ENCODE peak calls at places on chromosomes 11 and 22, in seven cellular contexts. One of them, this sample, is unnamed.

GRCh38 chr11:67308031-67308866 is 4.9 kb downstream of the SSH3 start:
- DNase-seq in gastrocnemius medialis: no peak
- DNase-seq in OCI-LY7: no peak
- DNase-seq in IMR-90: no peak
- DNase-seq in LNCaP clone FGC: no peak
- DNase-seq in natural killer cell: no peak
- DNase-seq in left ventricle myocardium inferior: no peak
- DNase-seq in this sample: no peak

GRCh38 chr11:12397953-12398352 is 20.6 kb downstream of the PARVA start:
- DNase-seq in natural killer cell: no peak
- DNase-seq in gastrocnemius medialis: no peak
- DNase-seq in OCI-LY7: no peak
- DNase-seq in IMR-90: peak
- DNase-seq in left ventricle myocardium inferior: peak
- DNase-seq in LNCaP clone FGC: no peak
- DNase-seq in this sample: no peak

GRCh38 chr11:130211144-130211543 is 51.6 kb downstream of the ST14 start:
- DNase-seq in left ventricle myocardium inferior: no peak
- DNase-seq in gastrocnemius medialis: no peak
- DNase-seq in IMR-90: no peak
- DNase-seq in OCI-LY7: no peak
- DNase-seq in LNCaP clone FGC: no peak
- DNase-seq in natural killer cell: no peak
- DNase-seq in this sample: peak

GRCh38 chr11:94897330-94897768 is 76.0 kb downstream of the CWC15 start:
- DNase-seq in natural killer cell: no peak
- DNase-seq in left ventricle myocardium inferior: peak
- DNase-seq in LNCaP clone FGC: peak
- DNase-seq in IMR-90: peak
- DNase-seq in gastrocnemius medialis: no peak
- DNase-seq in OCI-LY7: peak
- DNase-seq in this sample: no peak

GRCh38 chr11:72814831-72815618 is 814 bp downstream of the ATG16L2 start:
- DNase-seq in left ventricle myocardium inferior: no peak
- DNase-seq in LNCaP clone FGC: peak
- DNase-seq in IMR-90: peak
- DNase-seq in gastrocnemius medialis: no peak
- DNase-seq in OCI-LY7: peak
- DNase-seq in natural killer cell: no peak
- DNase-seq in this sample: peak

GRCh38 chr22:31139866-31140716 is at the start of gene PLA2G3:
- DNase-seq in left ventricle myocardium inferior: no peak
- DNase-seq in OCI-LY7: no peak
- DNase-seq in natural killer cell: no peak
- DNase-seq in gastrocnemius medialis: no peak
- DNase-seq in LNCaP clone FGC: no peak
- DNase-seq in IMR-90: peak
- DNase-seq in this sample: no peak

GRCh38 chr11:69280994-69281393 is 13.0 kb upstream of the MYEOV start:
- DNase-seq in natural killer cell: no peak
- DNase-seq in gastrocnemius medialis: no peak
- DNase-seq in OCI-LY7: no peak
- DNase-seq in IMR-90: peak
- DNase-seq in left ventricle myocardium inferior: no peak
- DNase-seq in LNCaP clone FGC: no peak
- DNase-seq in this sample: no peak

GRCh38 chr22:22691055-22691454 is 46.6 kb downstream of the GGTLC2 start:
- DNase-seq in left ventricle myocardium inferior: no peak
- DNase-seq in gastrocnemius medialis: no peak
- DNase-seq in natural killer cell: no peak
- DNase-seq in IMR-90: no peak
- DNase-seq in OCI-LY7: no peak
- DNase-seq in LNCaP clone FGC: no peak
- DNase-seq in this sample: no peak

GRCh38 chr11:73577496-73577917 is 20.4 kb downstream of the FAM168A start:
- DNase-seq in left ventricle myocardium inferior: no peak
- DNase-seq in OCI-LY7: no peak
- DNase-seq in IMR-90: peak
- DNase-seq in LNCaP clone FGC: no peak
- DNase-seq in gastrocnemius medialis: no peak
- DNase-seq in natural killer cell: no peak
- DNase-seq in this sample: no peak

GRCh38 chr11:96361778-96362177 is 18.8 kb upstream of the MAML2 start:
- DNase-seq in IMR-90: peak
- DNase-seq in OCI-LY7: no peak
- DNase-seq in gastrocnemius medialis: no peak
- DNase-seq in left ventricle myocardium inferior: no peak
- DNase-seq in LNCaP clone FGC: no peak
- DNase-seq in natural killer cell: no peak
- DNase-seq in this sample: no peak

GRCh38 chr11:70000228-70000627 is 77.9 kb upstream of the ANO1 start:
- DNase-seq in OCI-LY7: no peak
- DNase-seq in gastrocnemius medialis: no peak
- DNase-seq in left ventricle myocardium inferior: no peak
- DNase-seq in natural killer cell: no peak
- DNase-seq in IMR-90: no peak
- DNase-seq in LNCaP clone FGC: no peak
- DNase-seq in this sample: no peak

GRCh38 chr11:110373061-110373702 is 56.6 kb upstream of the FDX1 start:
- DNase-seq in OCI-LY7: no peak
- DNase-seq in LNCaP clone FGC: no peak
- DNase-seq in left ventricle myocardium inferior: no peak
- DNase-seq in gastrocnemius medialis: no peak
- DNase-seq in natural killer cell: no peak
- DNase-seq in IMR-90: peak
- DNase-seq in this sample: no peak

GRCh38 chr11:17978553-17979287 is 34.1 kb downstream of the SERGEF start:
- DNase-seq in LNCaP clone FGC: peak
- DNase-seq in gastrocnemius medialis: peak
- DNase-seq in natural killer cell: no peak
- DNase-seq in left ventricle myocardium inferior: peak
- DNase-seq in OCI-LY7: peak
- DNase-seq in IMR-90: peak
- DNase-seq in this sample: no peak

GRCh38 chr11:59883597-59883996 is 5.0 kb downstream of the OOSP3 start:
- DNase-seq in natural killer cell: no peak
- DNase-seq in LNCaP clone FGC: no peak
- DNase-seq in gastrocnemius medialis: no peak
- DNase-seq in IMR-90: no peak
- DNase-seq in left ventricle myocardium inferior: no peak
- DNase-seq in OCI-LY7: no peak
- DNase-seq in this sample: no peak

GRCh38 chr11:35042265-35042664 is 96.7 kb upstream of the CD44 start:
- DNase-seq in IMR-90: no peak
- DNase-seq in LNCaP clone FGC: no peak
- DNase-seq in natural killer cell: no peak
- DNase-seq in left ventricle myocardium inferior: no peak
- DNase-seq in gastrocnemius medialis: no peak
- DNase-seq in OCI-LY7: no peak
- DNase-seq in this sample: no peak

GRCh38 chr11:12248330-12248729 is 129.0 kb upstream of the PARVA start:
- DNase-seq in IMR-90: peak
- DNase-seq in LNCaP clone FGC: peak
- DNase-seq in gastrocnemius medialis: no peak
- DNase-seq in left ventricle myocardium inferior: peak
- DNase-seq in natural killer cell: no peak
- DNase-seq in OCI-LY7: no peak
- DNase-seq in this sample: no peak

GRCh38 chr22:23394525-23395326 is 185.4 kb downstream of the IGLL1 start:
- DNase-seq in IMR-90: no peak
- DNase-seq in gastrocnemius medialis: no peak
- DNase-seq in natural killer cell: no peak
- DNase-seq in LNCaP clone FGC: no peak
- DNase-seq in left ventricle myocardium inferior: no peak
- DNase-seq in OCI-LY7: no peak
- DNase-seq in this sample: no peak

GRCh38 chr11:33633251-33634003 is 67.2 kb downstream of the C11orf91 start:
- DNase-seq in IMR-90: peak
- DNase-seq in left ventricle myocardium inferior: no peak
- DNase-seq in gastrocnemius medialis: no peak
- DNase-seq in natural killer cell: no peak
- DNase-seq in LNCaP clone FGC: no peak
- DNase-seq in OCI-LY7: no peak
- DNase-seq in this sample: no peak

GRCh38 chr22:30005213-30005857 is 74.9 kb upstream of the HORMAD2 start:
- DNase-seq in LNCaP clone FGC: no peak
- DNase-seq in OCI-LY7: peak
- DNase-seq in natural killer cell: peak
- DNase-seq in gastrocnemius medialis: peak
- DNase-seq in left ventricle myocardium inferior: peak
- DNase-seq in IMR-90: peak
- DNase-seq in this sample: no peak

GRCh38 chr22:42926034-42926433 is 69.0 kb upstream of the ARFGAP3 start:
- DNase-seq in left ventricle myocardium inferior: no peak
- DNase-seq in natural killer cell: no peak
- DNase-seq in LNCaP clone FGC: peak
- DNase-seq in OCI-LY7: no peak
- DNase-seq in gastrocnemius medialis: no peak
- DNase-seq in IMR-90: no peak
- DNase-seq in this sample: no peak

GRCh38 chr11:60838132-60838531 is 3.8 kb upstream of the CCDC86 start:
- DNase-seq in IMR-90: peak
- DNase-seq in LNCaP clone FGC: no peak
- DNase-seq in left ventricle myocardium inferior: no peak
- DNase-seq in OCI-LY7: peak
- DNase-seq in gastrocnemius medialis: no peak
- DNase-seq in natural killer cell: no peak
- DNase-seq in this sample: no peak

GRCh38 chr11:105611837-105612480 is 2.1 kb downstream of the GRIA4 start:
- DNase-seq in left ventricle myocardium inferior: no peak
- DNase-seq in IMR-90: no peak
- DNase-seq in natural killer cell: no peak
- DNase-seq in OCI-LY7: no peak
- DNase-seq in gastrocnemius medialis: no peak
- DNase-seq in LNCaP clone FGC: no peak
- DNase-seq in this sample: no peak

GRCh38 chr11:105611414-105611813 is 1.5 kb downstream of the GRIA4 start:
- DNase-seq in IMR-90: no peak
- DNase-seq in LNCaP clone FGC: no peak
- DNase-seq in gastrocnemius medialis: no peak
- DNase-seq in natural killer cell: no peak
- DNase-seq in OCI-LY7: no peak
- DNase-seq in left ventricle myocardium inferior: no peak
- DNase-seq in this sample: no peak

GRCh38 chr11:105610796-105611361 is 1.0 kb downstream of the GRIA4 start:
- DNase-seq in LNCaP clone FGC: no peak
- DNase-seq in OCI-LY7: no peak
- DNase-seq in IMR-90: no peak
- DNase-seq in natural killer cell: no peak
- DNase-seq in left ventricle myocardium inferior: no peak
- DNase-seq in gastrocnemius medialis: no peak
- DNase-seq in this sample: no peak

GRCh38 chr11:105609832-105610781 is at the start of gene GRIA4:
- DNase-seq in gastrocnemius medialis: no peak
- DNase-seq in LNCaP clone FGC: no peak
- DNase-seq in left ventricle myocardium inferior: no peak
- DNase-seq in natural killer cell: no peak
- DNase-seq in IMR-90: peak
- DNase-seq in OCI-LY7: no peak
- DNase-seq in this sample: peak

GRCh38 chr11:105609341-105609781 is 512 bp upstream of the GRIA4 start:
- DNase-seq in gastrocnemius medialis: no peak
- DNase-seq in OCI-LY7: no peak
- DNase-seq in natural killer cell: no peak
- DNase-seq in left ventricle myocardium inferior: no peak
- DNase-seq in IMR-90: peak
- DNase-seq in LNCaP clone FGC: no peak
- DNase-seq in this sample: no peak
- TF ChIP-seq CTCF in gastrocnemius medialis: no peak
- TF ChIP-seq CTCF in OCI-LY7: peak
- TF ChIP-seq CTCF in natural killer cell: no peak
- TF ChIP-seq CTCF in left ventricle myocardium inferior: no peak
- TF ChIP-seq CTCF in IMR-90: peak
- TF ChIP-seq CTCF in LNCaP clone FGC: peak
- TF ChIP-seq CTCF in this sample: peak

GRCh38 chr11:46322759-46323158 is 24.5 kb upstream of the DGKZ start:
- DNase-seq in IMR-90: peak
- DNase-seq in OCI-LY7: peak
- DNase-seq in left ventricle myocardium inferior: no peak
- DNase-seq in LNCaP clone FGC: no peak
- DNase-seq in natural killer cell: no peak
- DNase-seq in gastrocnemius medialis: no peak
- DNase-seq in this sample: no peak
- TF ChIP-seq CTCF in IMR-90: peak
- TF ChIP-seq CTCF in OCI-LY7: peak
- TF ChIP-seq CTCF in left ventricle myocardium inferior: peak
- TF ChIP-seq CTCF in LNCaP clone FGC: no peak
- TF ChIP-seq CTCF in natural killer cell: no peak
- TF ChIP-seq CTCF in gastrocnemius medialis: no peak
- TF ChIP-seq CTCF in this sample: peak

GRCh38 chr22:39269095-39269827 is 24.5 kb upstream of the PDGFB start:
- DNase-seq in left ventricle myocardium inferior: no peak
- DNase-seq in gastrocnemius medialis: no peak
- DNase-seq in LNCaP clone FGC: no peak
- DNase-seq in natural killer cell: no peak
- DNase-seq in IMR-90: no peak
- DNase-seq in OCI-LY7: no peak
- DNase-seq in this sample: no peak
- TF ChIP-seq CTCF in left ventricle myocardium inferior: no peak
- TF ChIP-seq CTCF in gastrocnemius medialis: no peak
- TF ChIP-seq CTCF in LNCaP clone FGC: no peak
- TF ChIP-seq CTCF in natural killer cell: no peak
- TF ChIP-seq CTCF in IMR-90: no peak
- TF ChIP-seq CTCF in OCI-LY7: no peak
- TF ChIP-seq CTCF in this sample: no peak

GRCh38 chr22:25853902-25854301 is 111.9 kb downstream of the MYO18B start:
- DNase-seq in gastrocnemius medialis: no peak
- DNase-seq in IMR-90: no peak
- DNase-seq in OCI-LY7: peak
- DNase-seq in left ventricle myocardium inferior: no peak
- DNase-seq in LNCaP clone FGC: no peak
- DNase-seq in natural killer cell: no peak
- DNase-seq in this sample: no peak

GRCh38 chr22:25853078-25853477 is 111.1 kb downstream of the MYO18B start:
- DNase-seq in LNCaP clone FGC: no peak
- DNase-seq in OCI-LY7: no peak
- DNase-seq in left ventricle myocardium inferior: no peak
- DNase-seq in gastrocnemius medialis: no peak
- DNase-seq in natural killer cell: no peak
- DNase-seq in IMR-90: no peak
- DNase-seq in this sample: no peak

GRCh38 chr22:25853501-25853900 is 111.5 kb downstream of the MYO18B start:
- DNase-seq in gastrocnemius medialis: no peak
- DNase-seq in left ventricle myocardium inferior: no peak
- DNase-seq in OCI-LY7: no peak
- DNase-seq in IMR-90: no peak
- DNase-seq in LNCaP clone FGC: no peak
- DNase-seq in natural killer cell: no peak
- DNase-seq in this sample: no peak

GRCh38 chr22:25849514-25849913 is 107.5 kb downstream of the MYO18B start:
- DNase-seq in LNCaP clone FGC: no peak
- DNase-seq in left ventricle myocardium inferior: no peak
- DNase-seq in OCI-LY7: no peak
- DNase-seq in IMR-90: no peak
- DNase-seq in gastrocnemius medialis: no peak
- DNase-seq in natural killer cell: no peak
- DNase-seq in this sample: no peak

DNA sequence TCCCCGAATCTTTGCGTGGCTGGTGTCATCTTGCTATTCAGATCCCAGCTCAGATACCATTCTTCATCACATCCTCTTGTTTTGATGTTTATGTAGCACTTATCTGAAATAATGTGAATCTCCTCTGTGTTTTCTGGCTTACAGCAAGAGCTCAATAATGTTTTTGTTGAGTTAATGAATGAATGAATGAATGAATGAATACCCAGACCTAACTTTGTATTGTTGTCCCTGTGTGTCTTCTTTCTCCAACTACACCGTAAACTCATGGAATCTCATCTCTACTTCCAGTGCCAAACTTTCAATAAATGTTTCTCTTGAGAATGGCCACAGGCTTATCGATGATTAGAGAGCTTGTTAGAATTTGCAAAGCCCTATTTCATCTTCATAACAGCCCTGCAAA is 110.2 kb downstream of the MYO18B start:
- DNase-seq in natural killer cell: no peak
- DNase-seq in left ventricle myocardium inferior: no peak
- DNase-seq in OCI-LY7: no peak
- DNase-seq in LNCaP clone FGC: no peak
- DNase-seq in IMR-90: no peak
- DNase-seq in gastrocnemius medialis: no peak
- DNase-seq in this sample: no peak
- TF ChIP-seq CTCF in natural killer cell: no peak
- TF ChIP-seq CTCF in left ventricle myocardium inferior: no peak
- TF ChIP-seq CTCF in OCI-LY7: no peak
- TF ChIP-seq CTCF in LNCaP clone FGC: no peak
- TF ChIP-seq CTCF in IMR-90: no peak
- TF ChIP-seq CTCF in gastrocnemius medialis: no peak
- TF ChIP-seq CTCF in this sample: no peak